ENCODE peak calls at places on chromosome 18, in five cellular contexts. L, Y, T, F and E are unnamed samples.

GRCh38 chr18:34661464-34662087 is 48.5 kb upstream of the DTNA start:
- DNase-seq in T (no peak), F (no peak), Y (peak; percentile 13), L (no peak), E (no peak)

GRCh38 chr18:72895548-72895947 is 27.8 kb upstream of the NETO1 start:
- DNase-seq in L (no peak), T (no peak), Y (no peak), F (no peak), E (no peak)

GRCh38 chr18:25058520-25058919 is 293.4 kb downstream of the ZNF521 start:
- DNase-seq in Y (no peak), F (no peak), L (no peak), T (peak; percentile 10), E (peak; percentile 34)

GRCh38 chr18:13222371-13223281 is 4.1 kb downstream of the LDLRAD4 start:
- DNase-seq in F (no peak), T (no peak), Y (no peak), L (no peak), E (no peak)

GRCh38 chr18:10049721-10050120 is 135.9 kb downstream of the VAPA start:
- DNase-seq in Y (no peak), T (no peak), L (no peak), F (no peak), E (no peak)

GRCh38 chr18:26621161-26622026 is 73.0 kb upstream of the KCTD1 start:
- DNase-seq in Y (peak; percentile 8), L (no peak), T (no peak), F (no peak), E (peak; percentile 16)

GRCh38 chr18:62420513-62421209 is 95.6 kb downstream of the TNFRSF11A start:
- DNase-seq in Y (peak; percentile 64), F (peak; percentile 57), L (no peak), T (no peak), E (peak; percentile 21)

GRCh38 chr18:29874519-29875098 is 1167.9 kb downstream of the DSC3 start:
- DNase-seq in F (no peak), L (no peak), Y (no peak), T (no peak), E (no peak)

GRCh38 chr18:33851546-33852078 is 273.6 kb downstream of the ASXL3 start:
- DNase-seq in T (no peak), Y (no peak), L (no peak), F (no peak), E (no peak)

GRCh38 chr18:48594725-48595124 is 55.9 kb downstream of the CTIF start:
- DNase-seq in Y (no peak), L (no peak), F (no peak), T (no peak), E (no peak)

GRCh38 chr18:44733069-44733753 is 52.5 kb downstream of the SETBP1 start:
- DNase-seq in F (no peak), Y (peak; percentile 33), T (no peak), L (no peak), E (no peak)

GRCh38 chr18:475202-475624 is 25.3 kb downstream of the COLEC12 start:
- DNase-seq in F (no peak), T (no peak), Y (no peak), L (no peak), E (no peak)

GRCh38 chr18:50447952-50448351 is 73.1 kb downstream of the SKA1 start:
- DNase-seq in T (no peak), Y (no peak), L (no peak), F (no peak), E (no peak)

GRCh38 chr18:55287146-55287806 is 300.7 kb downstream of the TCF4 start:
- DNase-seq in L (no peak), F (no peak), T (no peak), Y (no peak), E (no peak)

GRCh38 chr18:9700261-9700796 is 7.8 kb upstream of the RAB31 start:
- DNase-seq in F (no peak), Y (no peak), L (no peak), T (no peak), E (no peak)

GRCh38 chr18:79529296-79529695 is 133.6 kb downstream of the NFATC1 start:
- DNase-seq in F (no peak), T (no peak), Y (no peak), L (no peak), E (no peak)